ENCODE peak calls at places on chromosomes 16 and 17, in four cellular contexts. E, M, F and X are unnamed samples.

GRCh38 chr16:64137976-64138375 is 983.9 kb downstream of the CDH11 start:
- DNase-seq in E (no peak), M (no peak), F (no peak), X (no peak)

GRCh38 chr17:7922499-7923289 is 6.6 kb upstream of the RNF227 start:
- DNase-seq in E (peak; percentile 96), M (peak; percentile 94), F (peak; percentile 83), X (peak; percentile 78)

GRCh38 chr17:80414508-80414802 is 512 bp upstream of the ENDOV start:
- DNase-seq in E (no peak), M (no peak), F (peak; percentile 45), X (peak; percentile 7)

GRCh38 chr17:57106107-57106835 is 21.2 kb downstream of the AKAP1 start:
- DNase-seq in E (peak; percentile 86), M (peak; percentile 73), F (no peak), X (peak; percentile 45)

GRCh38 chr17:83173997-83174858 is 94.8 kb downstream of the METRNL start:
- DNase-seq in E (peak; percentile 59), M (peak; percentile 69), F (no peak), X (no peak)

GRCh38 chr17:307741-308507 is 44.7 kb downstream of the RPH3AL start:
- DNase-seq in E (no peak), M (peak; percentile 16), F (no peak), X (no peak)

GRCh38 chr16:261031-261691 is 14.6 kb downstream of the RGS11 start:
- DNase-seq in E (no peak), M (peak; percentile 86), F (no peak), X (no peak)

GRCh38 chr17:27421111-27421510 is 35.1 kb upstream of the KSR1 start:
- DNase-seq in E (no peak), M (peak; percentile 43), F (no peak), X (no peak)

GRCh38 chr16:70750893-70751467 is 50.0 kb downstream of the VAC14 start:
- DNase-seq in E (no peak), M (peak; percentile 40), F (peak; percentile 90), X (peak; percentile 13)

GRCh38 chr16:57536306-57537193 is at the start of gene CCDC102A:
- DNase-seq in E (peak; percentile 79), M (peak; percentile 81), F (peak; percentile 49), X (no peak)

GRCh38 chr16:48409839-48410610 is 24.8 kb upstream of the SIAH1 start:
- DNase-seq in E (no peak), M (no peak), F (no peak), X (peak; percentile 97)

GRCh38 chr17:21132428-21132827 is 5.7 kb downstream of the DHRS7B start:
- DNase-seq in E (no peak), M (no peak), F (no peak), X (no peak)

GRCh38 chr17:21127508-21128077 is 829 bp downstream of the DHRS7B start:
- DNase-seq in E (no peak), M (no peak), F (no peak), X (no peak)

GRCh38 chr17:21129023-21129681 is 2.4 kb downstream of the DHRS7B start:
- DNase-seq in E (no peak), M (no peak), F (peak; percentile 64), X (peak; percentile 14)

GRCh38 chr17:21134559-21134958 is 7.8 kb downstream of the DHRS7B start:
- DNase-seq in E (no peak), M (no peak), F (no peak), X (no peak)

DNA sequence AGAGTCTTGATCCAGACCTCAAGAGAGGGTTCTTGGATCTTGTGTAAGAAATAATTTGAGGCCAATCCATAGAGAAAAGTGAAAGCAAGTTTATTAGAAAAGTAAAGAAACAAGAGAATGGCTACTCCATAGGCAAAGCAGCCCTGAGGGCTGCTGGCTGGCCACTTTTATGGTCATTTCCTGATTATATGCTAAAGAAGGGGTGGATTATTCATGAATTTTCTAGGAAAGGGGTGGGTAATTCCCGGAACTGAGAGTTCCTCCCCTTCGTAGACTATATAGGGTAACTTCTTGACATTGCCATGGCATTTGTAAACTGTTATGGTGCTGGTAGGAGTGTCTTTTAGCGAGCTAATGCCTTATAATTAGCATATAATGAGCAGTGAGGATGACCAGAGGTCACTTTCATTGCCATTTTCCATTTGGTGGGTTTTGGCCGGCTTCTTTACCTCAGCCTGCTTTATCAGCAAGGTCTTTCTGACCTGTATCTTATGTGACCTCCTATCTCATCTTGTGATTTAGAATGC is 4.4 kb downstream of the DHRS7B start:
- DNase-seq in E (no peak), M (no peak), F (no peak), X (no peak)
- H3K27ac ChIP-seq in E (no peak overlapping the region), M (no peak overlapping the region), F (no peak overlapping the region), X (no peak overlapping the region)

DNA sequence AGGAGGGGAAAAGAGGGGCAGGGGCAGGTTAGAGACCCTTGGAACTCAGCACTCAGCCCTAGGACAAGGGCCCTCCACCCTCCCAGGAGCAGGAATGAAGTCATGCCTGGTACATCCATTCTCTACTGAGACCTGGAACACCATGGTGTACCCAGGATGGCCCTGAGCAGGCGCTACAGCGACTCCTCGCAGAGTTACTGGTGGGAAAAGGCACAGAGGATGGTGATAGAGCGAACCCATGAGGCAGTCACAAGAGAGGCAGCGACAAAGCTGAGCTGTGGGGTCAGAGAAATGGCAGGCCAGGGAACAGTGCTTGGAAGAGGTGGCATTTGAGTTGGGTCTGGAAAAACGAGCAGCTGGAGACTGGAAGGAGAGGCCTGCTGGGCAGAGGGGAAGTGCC is 37.5 kb downstream of the SRCIN1 start:
- DNase-seq in E (peak; percentile 83), M (no peak), F (no peak), X (no peak)
- H3K27me3 ChIP-seq in E (peaks cover 92% of the 10 kb centered on the region), M (no peaks in the 10 kb centered on the region), F (peaks cover 62% of the 10 kb centered on the region), X (peaks cover 61% of the 10 kb centered on the region)

GRCh38 chr17:33893192-33893591 is 361.9 kb upstream of the CCL2 start:
- DNase-seq in E (no peak), M (no peak), F (no peak), X (no peak)

GRCh38 chr17:33889766-33890165 is 365.3 kb upstream of the CCL2 start:
- DNase-seq in E (peak; percentile 33), M (no peak), F (no peak), X (no peak)

GRCh38 chr17:33889079-33889478 is 366.0 kb upstream of the CCL2 start:
- DNase-seq in E (no peak), M (no peak), F (no peak), X (no peak)

GRCh38 chr17:33895491-33895890 is 359.6 kb upstream of the CCL2 start:
- DNase-seq in E (peak; percentile 23), M (no peak), F (no peak), X (no peak)

DNA sequence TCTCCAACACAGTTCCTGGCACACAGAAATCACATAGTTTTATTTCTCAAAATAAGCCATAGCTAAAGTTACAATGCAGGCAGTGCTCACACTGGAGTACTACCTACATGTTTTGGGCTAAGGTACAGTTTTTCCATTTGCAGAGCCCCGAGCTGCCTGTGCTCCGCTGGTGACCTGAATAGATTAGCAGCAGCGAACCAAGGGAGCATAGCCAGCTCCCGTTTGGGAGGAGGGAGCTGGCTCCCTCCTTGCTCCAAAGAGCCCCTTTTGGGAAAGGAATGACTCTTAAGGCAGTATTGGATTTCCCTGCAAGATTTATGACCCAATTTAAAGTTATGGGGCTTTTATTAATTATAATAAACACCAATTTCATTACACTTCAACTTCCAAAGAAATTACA is 362.4 kb upstream of the CCL2 start:
- DNase-seq in E (no peak), M (no peak), F (no peak), X (no peak)
- H3K27ac ChIP-seq in E (no peak overlapping the region), M (no peak overlapping the region), F (no peak overlapping the region), X (no peak overlapping the region)

DNA sequence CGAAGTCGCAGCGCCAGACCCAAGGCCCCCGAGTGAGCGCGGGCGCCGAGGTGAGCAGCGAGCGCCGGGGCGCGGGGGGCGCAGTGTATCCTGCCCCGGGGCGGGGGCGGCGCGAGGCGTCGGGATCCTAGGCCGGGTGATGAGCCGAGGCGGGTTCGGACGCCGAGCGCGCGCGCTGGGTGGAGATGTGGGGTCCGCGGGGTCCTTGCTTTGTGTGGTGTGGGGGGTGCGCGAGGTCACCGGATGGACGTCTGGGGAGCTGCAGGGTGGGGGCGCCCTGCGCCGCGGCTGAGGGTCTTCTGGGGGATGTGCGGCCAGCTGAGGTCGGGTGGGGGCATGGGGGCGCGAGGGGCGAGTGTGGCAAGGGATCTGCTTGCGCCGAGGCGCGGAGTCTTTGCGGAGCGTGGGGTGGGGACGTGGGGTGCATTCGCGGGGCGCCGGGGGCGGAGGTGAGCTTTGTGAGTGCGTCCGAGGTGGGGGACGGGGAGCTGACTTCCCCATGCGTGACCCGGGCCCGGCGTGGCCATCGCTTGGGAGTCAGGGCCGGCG is 560 bp downstream of the RAI1 start:
- DNase-seq in E (peak; percentile 76), M (no peak), F (no peak), X (no peak)
- H3K27me3 ChIP-seq in E (peaks cover 24% of the 10 kb centered on the region), M (no peaks in the 10 kb centered on the region), F (no peaks in the 10 kb centered on the region), X (no peaks in the 10 kb centered on the region)

GRCh38 chr17:40415390-40415789 is 2.3 kb downstream of the TOP2A start:
- DNase-seq in E (no peak), M (no peak), F (peak; percentile 47), X (peak; percentile 45)
- H3K27ac ChIP-seq in E (no peak overlapping the region), M (no peak overlapping the region), F (no peak overlapping the region), X (no peak overlapping the region)